ENCODE peak calls at places on chromosomes 16 and 17, in eight cellular contexts. F is cardiac muscle cell, X is fibroblast of villous mesenchyme, M is heart right ventricle, V is left ventricle myocardium inferior, H is BJ, U is GM13977, D is A549. O is an unnamed sample.

GRCh38 chr16:27096375-27096774 is 29.6 kb downstream of the C16orf82 start:
- DNase-seq in F (no peak), X (no peak), M (no peak), V (no peak), H (no peak), U (no peak), D (no peak), O (no peak)

GRCh38 chr16:15925631-15926030 is 23.8 kb upstream of the ABCC1 start:
- DNase-seq in F (no peak), X (no peak), M (no peak), V (no peak), H (no peak), U (no peak), D (no peak), O (no peak)

GRCh38 chr17:73342549-73343167 is 30.9 kb upstream of the CDC42EP4 start:
- DNase-seq in F (peak; percentile 74), X (peak; percentile 74), M (no peak), V (no peak), H (no peak), U (no peak), D (peak; percentile 65), O (no peak)

GRCh38 chr16:73232555-73233422 is 184.9 kb upstream of the ZFHX3 start:
- DNase-seq in F (peak; percentile 98), X (peak; percentile 95), M (peak; percentile 21), V (peak; percentile 16), H (peak; percentile 71), U (no peak), D (peak; percentile 92), O (peak; percentile 62)

GRCh38 chr17:76337413-76337777 is 16.3 kb downstream of the PRPSAP1 start:
- DNase-seq in F (no peak), X (peak; percentile 60), M (no peak), V (no peak), H (no peak), U (no peak), D (no peak), O (no peak)

GRCh38 chr16:70750893-70751467 is 50.0 kb downstream of the VAC14 start:
- DNase-seq in F (peak; percentile 98), X (peak; percentile 96), M (peak; percentile 69), V (peak; percentile 76), H (no peak), U (no peak), D (peak; percentile 66), O (peak; percentile 69)

GRCh38 chr16:86072328-86073102 is 173.6 kb downstream of the IRF8 start:
- DNase-seq in F (peak; percentile 80), X (peak; percentile 81), M (peak; percentile 54), V (peak; percentile 62), H (peak; percentile 6), U (peak; percentile 76), D (peak; percentile 70), O (peak; percentile 49)

GRCh38 chr17:17227608-17228520 is 9.1 kb downstream of the FLCN start:
- DNase-seq in F (no peak), X (no peak), M (peak; percentile 60), V (peak; percentile 68), H (no peak), U (no peak), D (no peak), O (no peak)

GRCh38 chr17:80195671-80196529 is 24.2 kb downstream of the SGSH start:
- DNase-seq in F (no peak), X (no peak), M (no peak), V (no peak), H (no peak), U (peak; percentile 64), D (no peak), O (no peak)

GRCh38 chr17:31008374-31009035 is 37.7 kb downstream of the RNF135 start:
- DNase-seq in F (peak; percentile 79), X (peak; percentile 60), M (peak; percentile 70), V (peak; percentile 63), H (no peak), U (peak; percentile 72), D (no peak), O (no peak)

GRCh38 chr16:15975172-15975571 is 25.8 kb downstream of the ABCC1 start:
- DNase-seq in F (peak; percentile 57), X (peak; percentile 57), M (no peak), V (no peak), H (no peak), U (no peak), D (no peak), O (no peak)

GRCh38 chr17:49521521-49522185 is 26.6 kb downstream of the NGFR start:
- DNase-seq in F (peak; percentile 51), X (peak; percentile 5), M (no peak), V (no peak), H (no peak), U (no peak), D (no peak), O (no peak)

GRCh38 chr16:12426122-12426521 is 377.6 kb downstream of the CPPED1 start:
- DNase-seq in F (peak; percentile 18), X (peak; percentile 38), M (no peak), V (no peak), H (no peak), U (no peak), D (no peak), O (no peak)

GRCh38 chr16:66150691-66151090 is 215.8 kb upstream of the CDH5 start:
- DNase-seq in F (peak; percentile 62), X (peak; percentile 90), M (no peak), V (no peak), H (no peak), U (no peak), D (no peak), O (no peak)

GRCh38 chr16:58419241-58420012 is 27.2 kb downstream of the GINS3 start:
- DNase-seq in F (no peak), X (no peak), M (no peak), V (no peak), H (no peak), U (peak; percentile 31), D (no peak), O (no peak)

GRCh38 chr17:68437979-68438877 is 19.1 kb downstream of the WIPI1 start:
- DNase-seq in F (peak; percentile 61), X (peak; percentile 74), M (peak; percentile 47), V (peak; percentile 51), H (no peak), U (peak; percentile 43), D (no peak), O (no peak)

GRCh38 chr16:3754304-3754703 is 37.0 kb upstream of the TRAP1 start:
- DNase-seq in F (peak; percentile 25), X (peak; percentile 23), M (no peak), V (no peak), H (no peak), U (no peak), D (no peak), O (no peak)

GRCh38 chr16:22023505-22023904 is 15.6 kb downstream of the MOSMO start:
- DNase-seq in F (no peak), X (no peak), M (no peak), V (no peak), H (no peak), U (peak; percentile 56), D (no peak), O (no peak)

GRCh38 chr16:77169650-77170236 is 21.2 kb upstream of the MON1B start:
- DNase-seq in F (peak; percentile 55), X (peak; percentile 33), M (no peak), V (no peak), H (no peak), U (peak; percentile 30), D (peak; percentile 61), O (no peak)

DNA sequence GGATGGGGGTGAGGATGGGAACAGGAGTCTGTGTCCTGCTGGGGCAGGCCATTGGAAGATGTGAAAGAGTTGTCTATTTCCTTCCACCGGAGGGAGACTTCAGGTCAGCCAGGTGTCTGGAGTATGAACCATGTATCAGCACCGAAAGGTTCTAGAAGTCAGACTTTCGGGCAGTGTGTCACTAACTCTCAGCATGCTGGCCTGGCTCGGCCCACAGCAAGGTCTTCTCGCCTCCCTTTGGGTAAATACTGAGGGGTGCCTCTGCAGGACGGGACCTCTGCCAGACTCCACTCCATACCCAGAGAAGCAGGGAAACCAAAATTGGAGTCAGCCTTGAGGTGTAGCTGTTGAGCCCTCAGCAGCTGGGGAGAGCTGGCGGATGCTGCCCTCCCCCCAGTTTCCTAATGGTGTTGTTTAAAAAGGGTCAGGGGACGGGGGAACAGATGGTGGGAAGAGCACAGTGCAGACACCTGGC is 507 bp downstream of the CIITA start:
- DNase-seq in F (no peak), X (no peak), M (no peak), V (no peak), H (no peak), U (no peak), D (no peak), O (no peak)
- TF ChIP-seq CTCF in F (no peak), X (no peak), M (no peak), V (no peak), H (no peak), U (no peak), D (no peak), O (no peak)

DNA sequence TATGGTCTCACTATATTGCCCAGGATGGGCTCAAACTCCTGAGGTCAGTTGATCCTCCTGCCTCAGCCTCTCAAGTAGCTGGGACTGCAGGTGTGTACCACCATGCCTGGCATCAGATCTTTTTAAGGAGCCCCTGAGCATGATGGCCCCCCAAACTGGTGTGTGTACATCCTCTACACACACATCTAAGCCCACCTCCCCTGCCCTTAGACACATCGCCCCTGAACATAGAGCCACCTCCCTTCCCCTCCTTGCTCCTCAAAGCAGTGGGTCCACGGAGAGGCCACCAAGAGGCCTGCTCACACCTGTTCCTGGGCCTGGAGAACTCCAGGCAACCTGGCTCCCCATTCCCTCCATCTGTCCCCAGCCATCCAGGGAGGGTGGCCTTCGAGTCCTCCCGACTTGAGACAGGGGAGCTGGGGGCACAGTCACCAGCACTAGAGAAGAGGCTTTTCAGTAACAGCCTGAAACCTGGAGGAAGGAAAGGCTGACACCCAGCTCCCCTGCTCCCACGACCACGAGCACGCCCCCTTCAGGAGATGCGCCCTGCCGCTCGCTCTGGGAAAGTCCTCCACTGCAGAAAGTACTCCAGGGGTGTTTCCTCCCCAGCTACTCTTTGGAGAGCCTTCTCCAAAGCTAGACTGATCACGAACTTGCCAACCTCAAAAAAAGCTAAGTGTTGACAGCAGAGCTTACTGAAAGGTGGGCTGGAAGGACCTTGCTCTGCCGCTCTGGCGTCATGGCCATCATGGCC is 12.6 kb upstream of the PRR29 start:
- DNase-seq in F (no peak), X (no peak), M (no peak), V (no peak), H (no peak), U (no peak), D (no peak), O (no peak)
- TF ChIP-seq CTCF in F (no peak), X (no peak), M (no peak), V (no peak), H (no peak), U (no peak), D (no peak), O (no peak)

DNA sequence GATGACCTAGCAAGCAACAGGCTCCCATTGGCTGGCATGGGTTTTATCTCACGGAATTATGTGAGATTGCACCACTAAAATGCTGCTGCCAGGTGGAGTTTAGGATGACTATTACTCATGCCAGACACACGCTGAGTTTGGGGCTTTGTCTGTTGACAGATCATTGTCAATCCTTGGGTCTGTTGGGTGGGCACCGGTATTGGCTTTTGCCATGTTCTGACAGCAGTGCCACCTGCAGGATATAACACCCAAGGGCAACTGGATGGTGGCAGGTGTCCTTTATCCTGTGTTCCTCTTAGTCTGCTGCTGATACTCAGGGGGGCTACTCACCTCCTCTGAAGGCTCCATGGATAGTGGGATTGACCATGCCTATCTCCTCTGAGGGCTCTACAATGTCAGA is 221.6 kb upstream of the DYNLRB2 start:
- DNase-seq in F (no peak), X (no peak), M (no peak), V (no peak), H (no peak), U (no peak), D (no peak), O (no peak)
- TF ChIP-seq CTCF in F (no peak), X (peak; percentile 12), M (no peak), V (no peak), H (no peak), U (no peak), D (no peak), O (no peak)

GRCh38 chr16:715448-716249 is 731 bp downstream of the METRN start:
- DNase-seq in F (no peak), X (peak; percentile 27), M (no peak), V (no peak), H (no peak), U (peak; percentile 69), D (peak; percentile 61), O (no peak)
- TF ChIP-seq CTCF in F (peak; percentile 5), X (no peak), M (no peak), V (no peak), H (no peak), U (peak; percentile 42), D (peak; percentile 61), O (no peak)

O was measured in AG09319.